ENCODE peak calls at places on chromosomes 6 and 20, in eight cellular contexts. One of them, this sample, is unnamed.

GRCh38 chr20:13771853-13772453 is 12.8 kb downstream of the ESF1 start:
- DNase-seq in BE2C: no peak
- DNase-seq in fibroblast of the aortic adventitia: peak
- DNase-seq in heart right ventricle: no peak
- DNase-seq in body of pancreas: no peak
- DNase-seq in Peyer's patch: no peak
- DNase-seq in AG09309: no peak
- DNase-seq in AG04450: no peak
- DNase-seq in this sample: peak

GRCh38 chr6:5036309-5036708 is 32.5 kb upstream of the RPP40 start:
- DNase-seq in BE2C: peak
- DNase-seq in fibroblast of the aortic adventitia: no peak
- DNase-seq in heart right ventricle: no peak
- DNase-seq in body of pancreas: no peak
- DNase-seq in Peyer's patch: no peak
- DNase-seq in AG09309: no peak
- DNase-seq in AG04450: no peak
- DNase-seq in this sample: peak

GRCh38 chr6:5394280-5394679 is 133.0 kb downstream of the FARS2 start:
- DNase-seq in BE2C: no peak
- DNase-seq in fibroblast of the aortic adventitia: no peak
- DNase-seq in heart right ventricle: no peak
- DNase-seq in body of pancreas: no peak
- DNase-seq in Peyer's patch: no peak
- DNase-seq in AG09309: no peak
- DNase-seq in AG04450: no peak
- DNase-seq in this sample: peak

GRCh38 chr6:105374010-105374420 is 28.9 kb downstream of the PREP start:
- DNase-seq in BE2C: no peak
- DNase-seq in fibroblast of the aortic adventitia: peak
- DNase-seq in heart right ventricle: no peak
- DNase-seq in body of pancreas: no peak
- DNase-seq in Peyer's patch: no peak
- DNase-seq in AG09309: peak
- DNase-seq in AG04450: no peak
- DNase-seq in this sample: peak

GRCh38 chr20:42041000-42041565 is 422.9 kb upstream of the CHD6 start:
- DNase-seq in BE2C: no peak
- DNase-seq in fibroblast of the aortic adventitia: no peak
- DNase-seq in heart right ventricle: no peak
- DNase-seq in body of pancreas: no peak
- DNase-seq in Peyer's patch: no peak
- DNase-seq in AG09309: no peak
- DNase-seq in AG04450: no peak
- DNase-seq in this sample: no peak

GRCh38 chr6:159169557-159170332 is 545 bp downstream of the FNDC1 start:
- DNase-seq in BE2C: peak
- DNase-seq in fibroblast of the aortic adventitia: peak
- DNase-seq in heart right ventricle: no peak
- DNase-seq in body of pancreas: no peak
- DNase-seq in Peyer's patch: no peak
- DNase-seq in AG09309: no peak
- DNase-seq in AG04450: no peak
- DNase-seq in this sample: peak

GRCh38 chr6:114419175-114419574 is 76.4 kb upstream of the HS3ST5 start:
- DNase-seq in BE2C: no peak
- DNase-seq in fibroblast of the aortic adventitia: no peak
- DNase-seq in heart right ventricle: no peak
- DNase-seq in body of pancreas: no peak
- DNase-seq in Peyer's patch: no peak
- DNase-seq in AG09309: no peak
- DNase-seq in AG04450: no peak
- DNase-seq in this sample: no peak

GRCh38 chr20:14925286-14925685 is 587.9 kb upstream of the FLRT3 start:
- DNase-seq in BE2C: no peak
- DNase-seq in fibroblast of the aortic adventitia: peak
- DNase-seq in heart right ventricle: no peak
- DNase-seq in body of pancreas: no peak
- DNase-seq in Peyer's patch: no peak
- DNase-seq in AG09309: no peak
- DNase-seq in AG04450: no peak
- DNase-seq in this sample: peak

GRCh38 chr6:20211037-20211940 is 980 bp downstream of the MBOAT1 start:
- DNase-seq in BE2C: no peak
- DNase-seq in fibroblast of the aortic adventitia: no peak
- DNase-seq in heart right ventricle: no peak
- DNase-seq in body of pancreas: peak
- DNase-seq in Peyer's patch: peak
- DNase-seq in AG09309: no peak
- DNase-seq in AG04450: no peak
- DNase-seq in this sample: no peak

GRCh38 chr20:10970109-10970508 is 296.3 kb upstream of the JAG1 start:
- DNase-seq in BE2C: no peak
- DNase-seq in fibroblast of the aortic adventitia: peak
- DNase-seq in heart right ventricle: no peak
- DNase-seq in body of pancreas: no peak
- DNase-seq in Peyer's patch: no peak
- DNase-seq in AG09309: no peak
- DNase-seq in AG04450: no peak
- DNase-seq in this sample: peak

GRCh38 chr6:168032383-168032760 is 34.9 kb downstream of the KIF25 start:
- DNase-seq in BE2C: no peak
- DNase-seq in fibroblast of the aortic adventitia: peak
- DNase-seq in heart right ventricle: peak
- DNase-seq in body of pancreas: no peak
- DNase-seq in Peyer's patch: no peak
- DNase-seq in AG09309: peak
- DNase-seq in AG04450: peak
- DNase-seq in this sample: peak

GRCh38 chr20:32969356-32970114 is 34.7 kb downstream of the SUN5 start:
- DNase-seq in BE2C: no peak
- DNase-seq in fibroblast of the aortic adventitia: no peak
- DNase-seq in heart right ventricle: no peak
- DNase-seq in body of pancreas: no peak
- DNase-seq in Peyer's patch: no peak
- DNase-seq in AG09309: no peak
- DNase-seq in AG04450: no peak
- DNase-seq in this sample: no peak

GRCh38 chr6:28353981-28354676 is 4.4 kb downstream of the ZKSCAN3 start:
- DNase-seq in BE2C: peak
- DNase-seq in fibroblast of the aortic adventitia: peak
- DNase-seq in heart right ventricle: peak
- DNase-seq in body of pancreas: peak
- DNase-seq in Peyer's patch: no peak
- DNase-seq in AG09309: no peak
- DNase-seq in AG04450: no peak
- DNase-seq in this sample: peak
- H3K4me3 ChIP-seq in BE2C: no peak
- H3K4me3 ChIP-seq in fibroblast of the aortic adventitia: peak
- H3K4me3 ChIP-seq in heart right ventricle: peak
- H3K4me3 ChIP-seq in body of pancreas: no peak
- H3K4me3 ChIP-seq in Peyer's patch: no peak
- H3K4me3 ChIP-seq in AG09309: no peak
- H3K4me3 ChIP-seq in AG04450: no peak
- H3K4me3 ChIP-seq in this sample: no peak

GRCh38 chr20:54692168-54692887 is 216.9 kb downstream of the DOK5 start:
- DNase-seq in BE2C: no peak
- DNase-seq in fibroblast of the aortic adventitia: no peak
- DNase-seq in heart right ventricle: no peak
- DNase-seq in body of pancreas: no peak
- DNase-seq in Peyer's patch: no peak
- DNase-seq in AG09309: no peak
- DNase-seq in AG04450: no peak
- DNase-seq in this sample: no peak
- TF ChIP-seq CTCF in BE2C: no peak
- TF ChIP-seq CTCF in fibroblast of the aortic adventitia: no peak
- TF ChIP-seq CTCF in heart right ventricle: no peak
- TF ChIP-seq CTCF in body of pancreas: no peak
- TF ChIP-seq CTCF in Peyer's patch: no peak
- TF ChIP-seq CTCF in AG09309: no peak
- TF ChIP-seq CTCF in AG04450: no peak
- TF ChIP-seq CTCF in this sample: no peak

DNA sequence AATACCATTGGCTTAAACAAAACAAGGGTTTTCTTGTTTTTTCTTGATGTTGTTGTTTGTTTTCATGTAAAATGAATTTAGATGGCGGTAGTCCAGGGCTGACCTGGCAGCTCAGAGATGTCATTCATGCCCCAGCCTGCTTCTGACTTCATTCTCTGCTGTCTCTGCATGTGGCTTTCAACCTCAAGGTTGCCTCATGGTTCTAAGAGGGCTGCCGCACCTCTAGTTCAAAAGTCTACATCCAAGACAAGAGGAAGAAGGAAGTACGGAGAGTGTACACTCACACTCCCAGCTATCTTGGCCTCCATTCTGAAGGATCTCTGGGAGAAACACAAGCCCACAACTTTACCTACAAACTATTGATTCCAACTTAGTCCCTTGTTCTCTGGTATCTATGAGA is 1.2 kb upstream of the BTN3A3 start:
- DNase-seq in BE2C: no peak
- DNase-seq in fibroblast of the aortic adventitia: no peak
- DNase-seq in heart right ventricle: no peak
- DNase-seq in body of pancreas: no peak
- DNase-seq in Peyer's patch: no peak
- DNase-seq in AG09309: no peak
- DNase-seq in AG04450: no peak
- DNase-seq in this sample: no peak
- H3K4me3 ChIP-seq in BE2C: no peak
- H3K4me3 ChIP-seq in fibroblast of the aortic adventitia: no peak
- H3K4me3 ChIP-seq in heart right ventricle: no peak
- H3K4me3 ChIP-seq in body of pancreas: no peak
- H3K4me3 ChIP-seq in Peyer's patch: no peak
- H3K4me3 ChIP-seq in AG09309: no peak
- H3K4me3 ChIP-seq in AG04450: no peak
- H3K4me3 ChIP-seq in this sample: no peak

GRCh38 chr6:149560736-149561135 is 5.4 kb upstream of the GINM1 start:
- DNase-seq in BE2C: peak
- DNase-seq in fibroblast of the aortic adventitia: no peak
- DNase-seq in heart right ventricle: no peak
- DNase-seq in body of pancreas: no peak
- DNase-seq in Peyer's patch: no peak
- DNase-seq in AG09309: no peak
- DNase-seq in AG04450: no peak
- DNase-seq in this sample: no peak
- TF ChIP-seq CTCF in BE2C: peak
- TF ChIP-seq CTCF in fibroblast of the aortic adventitia: peak
- TF ChIP-seq CTCF in heart right ventricle: no peak
- TF ChIP-seq CTCF in body of pancreas: no peak
- TF ChIP-seq CTCF in Peyer's patch: peak
- TF ChIP-seq CTCF in AG09309: peak
- TF ChIP-seq CTCF in AG04450: peak
- TF ChIP-seq CTCF in this sample: peak

DNA sequence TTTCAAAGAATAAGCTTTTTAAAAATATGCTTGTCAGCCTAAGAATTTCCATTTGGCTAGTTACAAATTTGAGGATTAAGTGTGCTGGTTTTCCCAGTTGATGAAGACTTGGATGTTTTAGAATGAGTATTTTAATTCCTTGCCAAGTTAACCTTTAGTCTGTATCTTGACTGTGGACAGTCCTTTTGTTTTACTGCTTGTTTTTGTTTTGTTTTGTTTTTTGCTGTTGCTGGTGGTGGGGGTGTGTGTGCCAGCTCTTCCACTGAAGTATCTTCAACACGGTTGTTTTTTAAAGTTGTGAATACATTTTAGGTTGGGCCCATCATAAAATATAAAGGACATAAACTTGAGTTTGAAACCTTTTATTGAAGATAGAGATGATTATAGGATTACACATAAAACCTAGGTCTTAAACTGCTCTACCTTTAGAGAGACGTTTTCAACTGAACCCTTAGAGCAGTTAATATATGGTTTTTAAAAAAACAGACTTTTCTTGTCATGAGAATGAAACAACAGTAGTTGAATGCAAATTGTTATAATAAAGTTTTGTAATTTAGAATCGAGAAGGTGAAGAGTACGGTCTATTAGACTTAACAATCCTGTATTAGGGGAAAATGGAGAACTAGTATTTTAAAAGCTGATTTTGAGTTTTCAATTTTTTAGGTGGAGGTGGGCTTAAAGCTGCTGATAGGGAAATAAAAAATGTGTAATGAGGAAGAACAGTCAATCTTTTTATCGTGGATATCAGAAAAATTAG is 3.9 kb downstream of the QKI start:
- DNase-seq in BE2C: no peak
- DNase-seq in fibroblast of the aortic adventitia: no peak
- DNase-seq in heart right ventricle: no peak
- DNase-seq in body of pancreas: no peak
- DNase-seq in Peyer's patch: no peak
- DNase-seq in AG09309: no peak
- DNase-seq in AG04450: no peak
- DNase-seq in this sample: no peak
- H3K4me3 ChIP-seq in BE2C: peak
- H3K4me3 ChIP-seq in fibroblast of the aortic adventitia: peak
- H3K4me3 ChIP-seq in heart right ventricle: peak
- H3K4me3 ChIP-seq in body of pancreas: no peak
- H3K4me3 ChIP-seq in Peyer's patch: peak
- H3K4me3 ChIP-seq in AG09309: peak
- H3K4me3 ChIP-seq in AG04450: peak
- H3K4me3 ChIP-seq in this sample: peak